ENCODE peak calls at places on chromosomes 3 and 15, in seven cellular contexts. Y is endodermal cell; W is ascending aorta; G is GM23248; V is RWPE1; B is CD4-positive, alpha-beta memory T cell; R is right lobe of liver. F is an unnamed sample.

GRCh38 chr3:26078539-26078938 is 288.6 kb downstream of the OXSM start:
- DNase-seq in R (no peak), G (no peak), V (no peak), Y (no peak), B (no peak), W (no peak), F (no peak)

GRCh38 chr15:74311734-74312444 is 55.6 kb downstream of the CYP11A1 start:
- DNase-seq in B (no peak), R (no peak), Y (peak; percentile 87), G (peak; percentile 21), V (peak; percentile 29), W (no peak), F (no peak)

GRCh38 chr3:40877651-40878463 is 321.4 kb upstream of the CTNNB1 start:
- DNase-seq in R (peak; percentile 77), B (no peak), Y (no peak), W (peak; percentile 24), V (peak; percentile 21), G (peak; percentile 30), F (no peak)

GRCh38 chr3:39970982-39971381 is 161.6 kb downstream of the MYRIP start:
- DNase-seq in V (no peak), Y (no peak), B (no peak), W (no peak), R (no peak), G (no peak), F (no peak)

GRCh38 chr15:38072507-38073277 is 138.3 kb downstream of the TMCO5A start:
- DNase-seq in V (peak; percentile 73), Y (peak; percentile 96), W (no peak), B (peak; percentile 4), G (peak; percentile 86), R (peak; percentile 63), F (peak; percentile 27)

GRCh38 chr15:62457100-62457499 is 292.0 kb upstream of the C2CD4B start:
- DNase-seq in B (no peak), V (no peak), Y (no peak), W (no peak), G (no peak), R (no peak), F (peak; percentile 40)

GRCh38 chr3:141348848-141349247 is 19.5 kb upstream of the ZBTB38 start:
- DNase-seq in W (no peak), Y (no peak), G (no peak), R (no peak), B (no peak), V (no peak), F (no peak)

GRCh38 chr3:43770426-43771103 is 79.8 kb downstream of the ABHD5 start:
- DNase-seq in R (peak; percentile 54), G (peak; percentile 78), B (peak; percentile 24), V (no peak), Y (no peak), W (peak; percentile 49), F (no peak)

GRCh38 chr3:138012526-138012925 is 2.6 kb downstream of the CLDN18 start:
- DNase-seq in G (no peak), W (no peak), Y (no peak), V (no peak), R (no peak), B (no peak), F (no peak)

GRCh38 chr3:24364359-24364758 is 130.3 kb downstream of the THRB start:
- DNase-seq in G (no peak), B (no peak), R (no peak), Y (no peak), V (no peak), W (no peak), F (no peak)

GRCh38 chr15:52148409-52148808 is 35.8 kb upstream of the BCL2L10 start:
- DNase-seq in W (no peak), Y (peak; percentile 27), B (no peak), R (no peak), V (no peak), G (peak; percentile 15), F (no peak)

GRCh38 chr3:21785765-21786453 is 34.9 kb upstream of the ZNF385D start:
- DNase-seq in G (no peak), V (no peak), B (no peak), Y (no peak), W (no peak), R (no peak), F (no peak)

GRCh38 chr3:62238003-62238402 is 135.3 kb downstream of the FEZF2 start:
- DNase-seq in G (no peak), Y (no peak), B (no peak), V (no peak), R (no peak), W (no peak), F (no peak)

GRCh38 chr3:55473788-55474187 is 13.3 kb downstream of the WNT5A start:
- DNase-seq in V (no peak), G (no peak), R (no peak), Y (no peak), B (no peak), W (no peak), F (no peak)

GRCh38 chr3:55474213-55474632 is 12.9 kb downstream of the WNT5A start:
- DNase-seq in B (no peak), V (no peak), R (no peak), Y (peak; percentile 75), G (no peak), W (no peak), F (no peak)

GRCh38 chr3:55481067-55481917 is 5.8 kb downstream of the WNT5A start:
- DNase-seq in R (no peak), B (no peak), W (no peak), G (peak; percentile 91), Y (peak; percentile 69), V (no peak), F (no peak)

GRCh38 chr3:55476515-55476914 is 10.6 kb downstream of the WNT5A start:
- DNase-seq in R (no peak), G (peak; percentile 81), Y (no peak), V (no peak), B (no peak), W (no peak), F (no peak)

DNA sequence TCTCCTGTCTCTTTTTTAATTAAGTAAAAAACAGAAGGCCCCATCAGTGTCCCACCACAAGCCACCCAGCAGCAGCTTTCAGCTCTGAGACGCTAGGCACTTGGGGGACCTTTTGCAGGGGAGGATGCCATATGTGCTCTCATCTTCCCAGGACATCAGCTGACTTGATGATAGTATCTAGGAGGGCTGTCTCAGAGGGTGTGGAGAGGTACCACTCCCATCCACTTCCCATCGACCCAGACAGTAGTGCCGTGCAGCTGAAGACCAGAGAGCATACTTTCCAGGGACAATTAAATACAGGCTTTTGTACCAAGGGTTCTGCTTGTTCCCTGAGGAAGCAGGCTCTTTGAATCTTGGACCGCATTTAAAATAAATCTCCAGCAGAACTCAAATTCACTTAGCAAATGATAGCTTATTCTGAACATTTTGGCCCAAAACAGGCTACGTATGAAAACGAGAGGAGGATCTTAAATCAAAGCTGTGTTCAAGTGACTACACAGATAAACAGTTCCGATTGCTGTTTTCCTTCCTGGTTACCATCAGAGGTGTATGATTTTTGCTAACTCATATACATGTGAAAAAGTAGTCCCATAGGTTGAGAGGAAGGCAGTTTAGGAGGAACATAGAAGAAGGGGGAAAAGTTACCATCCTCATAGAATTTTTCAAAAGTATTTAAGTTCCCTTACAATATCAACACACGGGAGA is 9.6 kb downstream of the WNT5A start:
- DNase-seq in W (no peak), V (no peak), G (no peak), R (no peak), B (no peak), Y (no peak), F (no peak)
- H3K27ac ChIP-seq in W (no peak overlapping the region), V (no peak overlapping the region), G (peak overlapping the region; percentile 73), R (no peak overlapping the region), B (no peak overlapping the region), Y (no peak overlapping the region), F (no peak overlapping the region)

GRCh38 chr3:120192579-120192978 is 92.4 kb downstream of the GPR156 start:
- DNase-seq in R (no peak), B (no peak), V (no peak), W (no peak), G (peak; percentile 52), Y (no peak), F (no peak)
- H3K27ac ChIP-seq in R (no peak overlapping the region), B (no peak overlapping the region), V (no peak overlapping the region), W (no peak overlapping the region), G (peak overlapping the region; percentile 55), Y (no peak overlapping the region), F (no peak overlapping the region)

GRCh38 chr3:159779883-159780282 is 208.8 kb upstream of the IL12A start:
- DNase-seq in G (peak; percentile 32), W (no peak), Y (no peak), V (no peak), R (no peak), B (no peak), F (no peak)

GRCh38 chr3:159783780-159784747 is 204.6 kb upstream of the IL12A start:
- DNase-seq in W (no peak), G (no peak), Y (no peak), B (no peak), R (no peak), V (peak; percentile 58), F (peak; percentile 70)

GRCh38 chr3:159785276-159785675 is 203.4 kb upstream of the IL12A start:
- DNase-seq in W (no peak), B (no peak), Y (no peak), R (no peak), G (no peak), V (peak; percentile 65), F (no peak)

GRCh38 chr3:159781867-159782266 is 206.8 kb upstream of the IL12A start:
- DNase-seq in R (no peak), V (no peak), Y (no peak), W (no peak), B (no peak), G (no peak), F (no peak)

GRCh38 chr3:159782724-159783421 is 205.8 kb upstream of the IL12A start:
- DNase-seq in B (no peak), Y (no peak), V (no peak), W (no peak), R (peak; percentile 87), G (no peak), F (no peak)
- H3K27ac ChIP-seq in B (no peak overlapping the region), Y (no peak overlapping the region), V (peak overlapping the region; percentile 66), W (peak overlapping the region; percentile 25), R (no peak overlapping the region), G (no peak overlapping the region), F (peak overlapping the region; percentile 86)

GRCh38 chr15:41790169-41790568 is 15.9 kb downstream of the MAPKBP1 start:
- DNase-seq in B (no peak), Y (no peak), G (no peak), W (no peak), V (no peak), R (no peak), F (no peak)

GRCh38 chr15:41791970-41792637 is 17.8 kb downstream of the MAPKBP1 start:
- DNase-seq in G (no peak), B (no peak), Y (no peak), V (no peak), R (no peak), W (no peak), F (no peak)

GRCh38 chr15:41789662-41790061 is 15.4 kb downstream of the MAPKBP1 start:
- DNase-seq in R (no peak), G (no peak), V (no peak), W (no peak), B (no peak), Y (no peak), F (no peak)

GRCh38 chr15:41791547-41791937 is 17.3 kb downstream of the MAPKBP1 start:
- DNase-seq in V (no peak), Y (no peak), W (no peak), R (no peak), B (no peak), G (peak; percentile 40), F (no peak)

GRCh38 chr15:41790756-41791546 is 16.7 kb downstream of the MAPKBP1 start:
- DNase-seq in V (peak; percentile 71), W (no peak), Y (no peak), R (no peak), G (peak; percentile 76), B (no peak), F (no peak)
- H3K27ac ChIP-seq in V (peak overlapping the region; percentile 86), W (peak overlapping the region; percentile 66), Y (no peak overlapping the region), R (no peak overlapping the region), G (peak overlapping the region; percentile 87), B (no peak overlapping the region), F (peak overlapping the region; percentile 80)

GRCh38 chr3:30635072-30635471 is 28.7 kb downstream of the TGFBR2 start:
- DNase-seq in R (no peak), W (no peak), B (no peak), G (no peak), V (no peak), Y (no peak), F (no peak)
- H3K27ac ChIP-seq in R (no peak overlapping the region), W (peak overlapping the region; percentile 11), B (peak overlapping the region; percentile 60), G (no peak overlapping the region), V (no peak overlapping the region), Y (no peak overlapping the region), F (no peak overlapping the region)